ENCODE peak calls at places on chromosomes 2 and 18, in six cellular contexts. E, Q, R, V, G and K are unnamed samples.

GRCh38 chr2:55252830-55253229 is 16.2 kb downstream of the MTIF2 start:
- DNase-seq in G (no peak), V (no peak), Q (no peak), E (no peak), R (no peak), K (no peak)

GRCh38 chr2:63494100-63494499 is 94.2 kb downstream of the WDPCP start:
- DNase-seq in G (no peak), E (no peak), R (no peak), V (no peak), Q (no peak), K (no peak)

GRCh38 chr18:76697441-76697901 is 124.9 kb upstream of the ZNF236 start:
- DNase-seq in V (no peak), E (no peak), R (peak), G (no peak), Q (peak), K (no peak)

GRCh38 chr18:66079401-66079800 is 328.6 kb downstream of the CDH7 start:
- DNase-seq in Q (no peak), G (no peak), E (no peak), V (no peak), R (no peak), K (no peak)

GRCh38 chr2:172921538-172922236 is 154.0 kb upstream of the MAP3K20 start:
- DNase-seq in V (no peak), R (no peak), G (no peak), Q (peak), E (no peak), K (no peak)

GRCh38 chr2:236959036-236959435 is 126.7 kb upstream of the COPS8 start:
- DNase-seq in G (no peak), R (no peak), V (no peak), Q (no peak), E (no peak), K (no peak)

GRCh38 chr2:468631-469310 is 180.9 kb upstream of the ALKAL2 start:
- DNase-seq in R (no peak), V (no peak), G (no peak), Q (no peak), E (no peak), K (no peak)

GRCh38 chr2:133596701-133597393 is 28.6 kb upstream of the NCKAP5 start:
- DNase-seq in G (no peak), E (no peak), Q (no peak), V (no peak), R (no peak), K (no peak)

GRCh38 chr2:53515435-53516332 is 251.9 kb upstream of the CHAC2 start:
- DNase-seq in Q (no peak), V (no peak), G (no peak), R (peak), E (no peak), K (no peak)

GRCh38 chr18:2714140-2714539 is 58.6 kb downstream of the SMCHD1 start:
- DNase-seq in E (no peak), G (no peak), R (no peak), V (no peak), Q (no peak), K (no peak)

GRCh38 chr18:12408247-12408869 is 629 bp downstream of the PRELID3A start:
- DNase-seq in Q (peak), E (peak), R (peak), G (no peak), V (no peak), K (no peak)

GRCh38 chr2:229160984-229161383 is 110.1 kb downstream of the PID1 start:
- DNase-seq in E (no peak), V (no peak), R (no peak), Q (no peak), G (no peak), K (no peak)

GRCh38 chr2:3282056-3282998 is 95.3 kb downstream of the EIPR1 start:
- DNase-seq in Q (peak), R (peak), V (no peak), E (no peak), G (peak), K (peak)

GRCh38 chr2:2581331-2582159 is 250.5 kb upstream of the MYT1L start:
- DNase-seq in Q (no peak), V (no peak), E (no peak), G (no peak), R (peak), K (no peak)

GRCh38 chr2:43376523-43377198 is 150.3 kb upstream of the ZFP36L2 start:
- DNase-seq in E (no peak), G (no peak), R (no peak), Q (no peak), V (no peak), K (no peak)

GRCh38 chr2:1360132-1360531 is 53.1 kb upstream of the TPO start:
- DNase-seq in G (no peak), E (no peak), Q (no peak), R (no peak), V (no peak), K (no peak)

GRCh38 chr2:60479226-60480088 is 74.0 kb downstream of the BCL11A start:
- DNase-seq in G (no peak), R (no peak), Q (no peak), V (no peak), E (no peak), K (no peak)